ENCODE peak calls at places on chromosomes 16 and 17, in nine cellular contexts. K is central memory CD4-positive, alpha-beta T cell; Y is heart left ventricle; G is HEK293T; M is NCI-H2171; J is NCI-H1436 treated with DMSO at 0.1 percent for 48 hours; V is Peyer's patch; E is activated T-helper 1 cell treated with anti-CD3 and anti-CD28 coated beads, Interleukin-2, amount 50 U/mL, for 16 hours; P is effector CD4-positive, alpha-beta T cell. F is an unnamed sample.

GRCh38 chr16:23397464-23397863 is 55.5 kb downstream of the COG7 start:
- DNase-seq in K (no peak), Y (no peak), G (no peak), M (no peak), J (no peak), V (no peak), E (no peak), P (no peak), F (no peak)

GRCh38 chr16:79595916-79596450 is 4.6 kb downstream of the MAF start:
- DNase-seq in K (no peak), Y (no peak), G (no peak), M (no peak), J (no peak), V (no peak), E (no peak), P (no peak), F (no peak)

GRCh38 chr17:41416478-41416877 is 7.9 kb downstream of the KRT37 start:
- DNase-seq in K (no peak), Y (no peak), G (no peak), M (no peak), J (no peak), V (no peak), E (no peak), P (no peak), F (no peak)

GRCh38 chr16:86511317-86512161 is 1.2 kb downstream of the FOXF1 start:
- DNase-seq in K (no peak), Y (no peak), G (no peak), M (no peak), J (no peak), V (no peak), E (no peak), P (no peak), F (no peak)

GRCh38 chr17:7235693-7236665 is 1.7 kb upstream of the DVL2 start:
- DNase-seq in K (no peak), Y (peak; percentile 27), G (no peak), M (no peak), J (no peak), V (no peak), E (no peak), P (no peak), F (no peak)

GRCh38 chr17:42389135-42389417 is 834 bp upstream of the STAT3 start:
- DNase-seq in K (no peak), Y (no peak), G (no peak), M (no peak), J (no peak), V (no peak), E (no peak), P (no peak), F (no peak)

GRCh38 chr16:4693296-4693955 is at the start of gene NUDT16L1:
- DNase-seq in K (peak; percentile 98), Y (peak; percentile 97), G (peak; percentile 98), M (peak; percentile 93), J (peak; percentile 49), V (peak; percentile 94), E (peak; percentile 94), P (peak; percentile 93), F (peak; percentile 96)

GRCh38 chr16:88599825-88600538 is 29.8 kb downstream of the ZC3H18 start:
- DNase-seq in K (no peak), Y (no peak), G (no peak), M (no peak), J (no peak), V (no peak), E (no peak), P (no peak), F (no peak)

GRCh38 chr17:37430051-37430591 is 23.4 kb downstream of the TADA2A start:
- DNase-seq in K (no peak), Y (no peak), G (no peak), M (no peak), J (no peak), V (no peak), E (no peak), P (no peak), F (no peak)

GRCh38 chr16:26710475-26710874 is 356.3 kb upstream of the C16orf82 start:
- DNase-seq in K (no peak), Y (no peak), G (no peak), M (no peak), J (no peak), V (no peak), E (no peak), P (no peak), F (no peak)

GRCh38 chr17:2435181-2435741 is 34.4 kb upstream of the MNT start:
- DNase-seq in K (no peak), Y (no peak), G (no peak), M (peak; percentile 17), J (peak; percentile 90), V (no peak), E (no peak), P (no peak), F (no peak)

GRCh38 chr17:79024901-79025737 is 1.1 kb downstream of the C1QTNF1 start:
- DNase-seq in K (no peak), Y (peak; percentile 89), G (no peak), M (no peak), J (no peak), V (no peak), E (no peak), P (no peak), F (peak; percentile 70)

GRCh38 chr16:3829631-3830536 is 50.6 kb downstream of the CREBBP start:
- DNase-seq in K (no peak), Y (no peak), G (no peak), M (no peak), J (no peak), V (no peak), E (no peak), P (no peak), F (no peak)

GRCh38 chr17:57550671-57551315 is 194.3 kb downstream of the CCDC182 start:
- DNase-seq in K (no peak), Y (no peak), G (no peak), M (no peak), J (no peak), V (no peak), E (no peak), P (no peak), F (no peak)

GRCh38 chr17:81365601-81366585 is 29.4 kb upstream of the BAHCC1 start:
- DNase-seq in K (peak; percentile 13), Y (no peak), G (no peak), M (no peak), J (no peak), V (no peak), E (no peak), P (no peak), F (peak; percentile 65)

GRCh38 chr17:77863814-77864161 is 94.7 kb upstream of the TNRC6C start:
- DNase-seq in K (no peak), Y (peak; percentile 70), G (no peak), M (no peak), J (no peak), V (no peak), E (no peak), P (no peak), F (peak; percentile 41)

GRCh38 chr17:67469208-67469980 is 92.3 kb downstream of the PITPNC1 start:
- DNase-seq in K (no peak), Y (no peak), G (no peak), M (no peak), J (no peak), V (peak; percentile 49), E (peak; percentile 14), P (peak; percentile 11), F (no peak)

GRCh38 chr17:44314869-44315661 is 6.7 kb downstream of the RUNDC3A start:
- DNase-seq in K (peak; percentile 24), Y (no peak), G (peak; percentile 71), M (peak; percentile 78), J (no peak), V (no peak), E (no peak), P (no peak), F (no peak)

GRCh38 chr17:82416264-82416663 is 1.9 kb upstream of the HEXD start:
- DNase-seq in K (no peak), Y (peak; percentile 18), G (no peak), M (no peak), J (no peak), V (no peak), E (no peak), P (no peak), F (no peak)

GRCh38 chr16:12903325-12904040 is 2.1 kb downstream of the SHISA9 start:
- DNase-seq in K (no peak), Y (no peak), G (no peak), M (no peak), J (no peak), V (no peak), E (no peak), P (no peak), F (no peak)

GRCh38 chr16:88962478-88963152 is 14.4 kb downstream of the CBFA2T3 start:
- DNase-seq in K (no peak), Y (no peak), G (no peak), M (no peak), J (no peak), V (no peak), E (no peak), P (no peak), F (no peak)

GRCh38 chr16:85402910-85403692 is 210.0 kb upstream of the GSE1 start:
- DNase-seq in K (no peak), Y (peak; percentile 71), G (no peak), M (no peak), J (no peak), V (no peak), E (no peak), P (no peak), F (peak; percentile 84)

GRCh38 chr17:49510720-49511110 is 15.6 kb downstream of the NGFR start:
- DNase-seq in K (no peak), Y (no peak), G (no peak), M (no peak), J (no peak), V (no peak), E (no peak), P (no peak), F (no peak)

GRCh38 chr16:81035975-81036750 is 521 bp downstream of the ATMIN start:
- DNase-seq in K (peak; percentile 4), Y (peak; percentile 31), G (peak; percentile 60), M (peak; percentile 29), J (no peak), V (peak; percentile 22), E (peak; percentile 7), P (peak; percentile 11), F (peak; percentile 34)

GRCh38 chr16:56824335-56824734 is 40.7 kb upstream of the SLC12A3 start:
- DNase-seq in K (no peak), Y (no peak), G (peak; percentile 16), M (no peak), J (no peak), V (no peak), E (no peak), P (no peak), F (peak; percentile 53)